ENCODE peak calls at places on chromosomes 11 and 22, in nine cellular contexts. Z is A673, F is B cell, S is GM23338, U is ovary, W is HFF-Myc, X is RWPE1, O is fibroblast of villous mesenchyme, P is keratinocyte. Y is an unnamed sample.

GRCh38 chr11:62852523-62853188 is 13.3 kb upstream of the WDR74 start:
- DNase-seq in O (no peak), S (no peak), W (no peak), Z (no peak), P (no peak), U (no peak), F (no peak), X (no peak), Y (no peak)

GRCh38 chr11:45472713-45473317 is 186.7 kb upstream of the SYT13 start:
- DNase-seq in F (no peak), X (no peak), U (no peak), O (no peak), W (no peak), S (no peak), P (no peak), Z (no peak), Y (no peak)

GRCh38 chr11:45713573-45713972 is 48.2 kb upstream of the CHST1 start:
- DNase-seq in S (no peak), O (no peak), F (no peak), Z (no peak), U (no peak), P (no peak), W (no peak), X (peak), Y (no peak)

GRCh38 chr11:44521148-44521547 is 44.3 kb upstream of the CD82 start:
- DNase-seq in U (no peak), O (no peak), Z (no peak), P (no peak), X (no peak), S (no peak), W (no peak), F (no peak), Y (no peak)

GRCh38 chr11:19093976-19094375 is 23.0 kb upstream of the ZDHHC13 start:
- DNase-seq in X (peak), W (no peak), S (no peak), Z (no peak), F (no peak), U (no peak), O (peak), P (no peak), Y (no peak)

GRCh38 chr11:117985953-117986887 is at the start of gene IL10RA:
- DNase-seq in W (no peak), S (peak), U (peak), O (peak), P (no peak), F (peak), Z (peak), X (peak), Y (peak)

GRCh38 chr11:36455658-36456111 is 54.4 kb downstream of the TRAF6 start:
- DNase-seq in P (peak), W (peak), U (peak), Z (peak), F (no peak), X (peak), O (peak), S (peak), Y (no peak)

GRCh38 chr11:111922803-111923202 is 4.1 kb downstream of the C11orf52 start:
- DNase-seq in X (no peak), Z (peak), O (peak), F (no peak), P (no peak), U (no peak), W (no peak), S (no peak), Y (no peak)

GRCh38 chr22:37472418-37473006 is 13.7 kb downstream of the MFNG start:
- DNase-seq in X (peak), S (peak), F (peak), W (no peak), Z (peak), P (no peak), O (peak), U (no peak), Y (peak)

GRCh38 chr11:12271241-12271640 is 106.1 kb upstream of the PARVA start:
- DNase-seq in W (no peak), F (no peak), U (no peak), O (no peak), Z (no peak), S (no peak), X (no peak), P (no peak), Y (no peak)

GRCh38 chr11:65003282-65003681 is 6.5 kb upstream of the BATF2 start:
- DNase-seq in F (no peak), X (no peak), S (no peak), P (no peak), W (no peak), O (peak), Z (no peak), U (no peak), Y (no peak)

GRCh38 chr11:24239016-24239720 is 257.7 kb upstream of the LUZP2 start:
- DNase-seq in O (peak), F (no peak), U (no peak), W (no peak), X (peak), S (no peak), P (no peak), Z (no peak), Y (no peak)

GRCh38 chr11:85318573-85318972 is 308.6 kb downstream of the DLG2 start:
- DNase-seq in S (no peak), U (no peak), W (no peak), O (no peak), Z (no peak), X (no peak), P (no peak), F (no peak), Y (no peak)

GRCh38 chr22:19576460-19577421 is 52.5 kb upstream of the CLDN5 start:
- DNase-seq in W (no peak), U (no peak), S (peak), X (no peak), P (no peak), Z (peak), O (peak), F (no peak), Y (peak)

GRCh38 chr11:124876818-124877630 is 11.8 kb downstream of the ROBO3 start:
- DNase-seq in Z (no peak), X (no peak), S (peak), O (no peak), F (no peak), P (no peak), W (no peak), U (peak), Y (no peak)

GRCh38 chr11:114956565-114956964 is 278.2 kb downstream of the NXPE2 start:
- DNase-seq in Z (no peak), U (no peak), O (no peak), X (no peak), F (no peak), W (no peak), S (no peak), P (no peak), Y (no peak)

DNA sequence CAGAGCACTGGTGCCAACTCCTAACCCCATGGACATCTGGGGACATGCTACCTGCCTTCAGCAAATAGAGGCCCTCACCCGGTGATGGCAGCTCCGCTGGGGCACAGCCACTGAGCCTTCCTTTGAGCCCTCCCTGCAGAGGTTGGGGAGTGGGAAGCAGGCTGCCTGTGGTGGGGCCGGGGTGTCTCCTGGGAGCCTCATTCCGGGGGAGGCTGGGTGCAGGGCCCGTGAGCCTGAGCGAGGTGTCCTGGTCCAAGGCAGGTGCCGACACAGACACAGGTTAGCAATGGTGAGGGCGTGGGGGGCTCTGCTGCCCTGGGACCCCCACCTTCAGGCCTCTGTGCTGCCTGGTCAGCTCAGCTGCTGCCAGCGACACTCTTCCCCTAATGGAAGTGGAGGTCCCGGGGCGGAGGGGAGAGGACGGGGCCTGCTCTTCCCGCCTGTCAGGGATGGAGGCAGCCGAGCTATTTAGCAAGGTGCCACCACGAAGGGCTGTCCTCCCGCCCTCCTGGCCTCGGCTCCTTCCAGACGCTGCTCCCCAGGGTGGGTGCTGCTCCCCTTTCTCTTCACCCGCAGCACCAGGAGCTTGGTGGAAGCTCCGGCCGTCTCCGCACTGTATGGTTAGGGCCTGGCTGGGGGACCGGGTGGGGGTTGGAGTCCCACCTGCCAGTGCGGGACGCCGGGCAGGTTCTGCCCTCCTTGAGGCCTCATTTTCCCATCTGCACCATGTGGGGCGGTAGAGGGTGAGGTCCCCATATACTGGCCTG is 11.2 kb downstream of the TSPAN4 start:
- DNase-seq in U (no peak), W (no peak), F (no peak), P (no peak), O (no peak), X (no peak), S (peak), Z (no peak), Y (no peak)
- TF ChIP-seq CTCF in U (no peak), W (no peak), F (no peak), P (no peak), O (no peak), X (no peak), S (no peak), Z (no peak), Y (no peak)

GRCh38 chr22:25403752-25404471 is 160.6 kb upstream of the GRK3 start:
- DNase-seq in Z (peak), U (no peak), S (peak), F (peak), W (no peak), X (peak), O (peak), P (no peak), Y (no peak)
- TF ChIP-seq CTCF in Z (no peak), U (no peak), S (no peak), F (no peak), W (no peak), X (no peak), O (peak), P (no peak), Y (no peak)

DNA sequence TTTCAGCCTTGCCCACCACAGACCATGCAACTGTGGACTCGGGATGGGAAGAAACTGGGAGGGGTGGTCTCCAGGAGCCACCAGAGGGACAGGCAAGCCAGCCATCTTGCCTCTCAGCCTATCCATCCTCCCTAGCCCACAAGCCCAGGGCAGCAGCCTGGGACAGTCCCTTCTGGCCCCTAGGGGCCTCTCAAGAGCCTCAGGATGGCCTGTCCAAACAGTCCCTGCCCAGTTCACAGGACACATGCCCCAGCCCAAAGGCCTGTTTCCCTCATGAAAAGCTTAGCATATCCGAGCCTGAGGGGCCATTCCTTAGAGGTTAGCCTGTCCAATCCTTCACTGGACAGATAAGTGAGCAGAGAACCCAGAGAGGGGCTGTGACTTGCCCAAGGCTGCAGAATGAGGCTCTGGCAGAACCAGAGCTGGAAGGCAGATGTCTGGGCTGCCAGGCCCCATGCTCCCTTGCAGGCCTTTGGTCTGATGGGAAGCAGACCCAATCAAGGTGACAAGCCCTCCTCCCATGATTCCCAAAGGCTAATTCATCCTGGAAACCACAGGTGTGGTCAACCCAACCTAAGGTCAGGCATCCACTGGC is 28.2 kb downstream of the LRRC10B start:
- DNase-seq in Z (no peak), W (no peak), X (no peak), S (no peak), O (no peak), P (no peak), U (no peak), F (no peak), Y (no peak)
- TF ChIP-seq CTCF in Z (no peak), W (no peak), X (no peak), S (no peak), O (no peak), P (no peak), U (no peak), F (no peak), Y (no peak)

GRCh38 chr11:100855466-100856067 is 168.5 kb downstream of the ARHGAP42 start:
- DNase-seq in U (no peak), Z (peak), X (peak), W (no peak), S (peak), F (peak), P (no peak), O (peak), Y (no peak)
- TF ChIP-seq CTCF in U (peak), Z (peak), X (peak), W (peak), S (peak), F (peak), P (peak), O (peak), Y (peak)

DNA sequence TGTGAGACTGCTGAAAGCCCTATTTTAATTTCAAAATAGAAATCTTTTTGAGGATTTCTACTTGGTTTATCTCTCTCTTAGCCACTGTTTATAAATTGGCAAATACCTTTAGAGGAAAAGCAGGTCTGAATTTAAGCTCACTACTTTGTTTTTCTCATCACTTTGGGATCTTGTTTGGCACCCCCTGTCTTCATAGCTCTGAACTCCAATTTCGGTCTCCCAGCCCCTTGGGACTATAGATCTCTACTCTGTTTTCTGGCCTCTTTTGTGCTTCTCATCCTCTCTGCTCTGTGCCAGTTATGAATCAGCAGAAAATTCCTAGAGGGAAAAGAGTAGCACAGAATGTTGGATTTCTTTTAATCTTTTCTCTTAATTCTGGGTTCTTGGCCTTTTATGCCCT is 118.3 kb downstream of the CYP2R1 start:
- DNase-seq in X (no peak), F (peak), W (no peak), P (no peak), Z (peak), U (no peak), O (peak), S (peak), Y (no peak)
- TF ChIP-seq CTCF in X (no peak), F (peak), W (peak), P (no peak), Z (peak), U (no peak), O (peak), S (peak), Y (peak)

GRCh38 chr11:58787903-58788302 is 56.2 kb upstream of the GLYAT start:
- DNase-seq in P (peak), Z (no peak), W (no peak), X (peak), U (no peak), O (no peak), S (no peak), F (no peak), Y (no peak)

GRCh38 chr11:58782066-58782465 is 50.3 kb upstream of the GLYAT start:
- DNase-seq in S (no peak), Z (no peak), W (no peak), X (no peak), O (no peak), U (no peak), F (no peak), P (no peak), Y (no peak)

GRCh38 chr11:58788355-58789023 is 56.0 kb downstream of the GLYATL2 start:
- DNase-seq in O (peak), P (peak), Z (peak), U (no peak), S (peak), X (peak), W (peak), F (peak), Y (peak)

GRCh38 chr11:58786693-58787092 is 55.0 kb upstream of the GLYAT start:
- DNase-seq in F (no peak), W (no peak), U (no peak), S (no peak), X (no peak), P (no peak), O (no peak), Z (no peak), Y (no peak)

GRCh38 chr11:58784995-58785394 is 53.3 kb upstream of the GLYAT start:
- DNase-seq in P (no peak), Z (no peak), O (no peak), U (no peak), F (no peak), X (no peak), S (peak), W (no peak), Y (no peak)
- TF ChIP-seq CTCF in P (no peak), Z (peak), O (no peak), U (no peak), F (no peak), X (no peak), S (peak), W (peak), Y (no peak)

DNA sequence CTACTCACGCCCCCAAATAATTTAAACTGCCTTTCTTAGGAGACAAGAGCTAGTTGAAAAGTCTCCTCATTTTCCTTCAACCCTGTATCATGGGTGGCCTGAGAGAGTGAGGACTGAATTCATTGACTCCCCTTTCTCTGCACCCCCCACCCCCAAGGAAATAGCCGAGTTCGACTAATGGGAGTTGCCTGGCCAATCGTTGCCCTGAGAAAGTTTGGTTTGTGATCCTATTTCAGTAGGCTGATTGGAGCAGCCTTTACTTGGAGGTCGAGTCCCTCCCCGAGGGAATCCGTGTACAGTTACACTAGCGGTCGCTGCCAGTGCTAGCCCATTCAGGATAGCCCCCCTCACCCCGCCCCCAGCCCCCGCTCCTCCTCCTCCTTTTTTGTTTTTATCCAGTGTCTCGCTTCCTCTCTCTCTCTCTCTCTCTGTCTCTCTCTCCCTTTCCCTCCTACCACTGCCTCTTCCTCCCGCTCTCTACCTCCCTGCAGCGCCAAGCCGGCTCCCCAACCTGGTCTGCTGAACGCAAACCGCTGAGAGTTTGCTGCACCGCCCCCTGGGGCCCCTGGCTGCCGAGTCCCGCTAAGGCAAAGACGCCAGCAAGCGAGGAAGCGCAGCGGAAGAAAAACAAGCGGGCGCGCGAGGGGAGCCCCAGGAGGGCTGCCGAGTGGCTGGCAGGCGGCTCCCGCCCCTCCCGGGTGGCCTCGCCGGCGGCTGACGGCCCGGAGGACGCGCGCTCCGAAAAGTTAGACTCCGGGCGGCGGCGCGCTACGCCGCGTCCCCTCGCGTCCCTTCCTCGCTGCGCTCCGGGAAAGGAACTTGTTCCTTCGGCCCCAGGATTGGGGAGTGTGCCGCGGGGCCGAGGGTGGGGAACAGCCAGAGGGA is at the start of gene GRAMD1B:
- DNase-seq in X (peak), O (peak), U (peak), F (peak), Z (peak), W (no peak), P (no peak), S (peak), Y (peak)
- TF ChIP-seq CTCF in X (no peak), O (no peak), U (no peak), F (no peak), Z (peak), W (no peak), P (no peak), S (no peak), Y (no peak)

GRCh38 chr11:119607726-119608125 is 121.3 kb downstream of the NECTIN1 start:
- DNase-seq in S (no peak), W (no peak), Z (no peak), U (no peak), O (no peak), F (no peak), P (no peak), X (no peak), Y (no peak)
- TF ChIP-seq CTCF in S (no peak), W (no peak), Z (no peak), U (no peak), O (no peak), F (no peak), P (no peak), X (no peak), Y (no peak)

GRCh38 chr11:123653997-123654565 is 343 bp downstream of the SCN3B start:
- DNase-seq in S (peak), X (peak), U (peak), W (no peak), P (no peak), O (peak), F (peak), Z (peak), Y (peak)

GRCh38 chr11:123654566-123655081 is at the start of gene SCN3B:
- DNase-seq in F (no peak), S (peak), Z (peak), U (peak), O (peak), P (peak), W (peak), X (peak), Y (peak)

GRCh38 chr11:123659311-123659710 is 4.9 kb upstream of the SCN3B start:
- DNase-seq in O (no peak), W (no peak), P (no peak), F (no peak), Z (no peak), U (no peak), X (no peak), S (no peak), Y (no peak)

GRCh38 chr11:123650901-123651300 is 3.5 kb downstream of the SCN3B start:
- DNase-seq in U (no peak), O (no peak), Z (no peak), F (no peak), W (no peak), X (no peak), S (no peak), P (no peak), Y (no peak)

GRCh38 chr11:123653405-123653996 is 923 bp downstream of the SCN3B start:
- DNase-seq in U (no peak), Z (peak), W (no peak), S (no peak), X (no peak), O (no peak), F (no peak), P (no peak), Y (peak)
- TF ChIP-seq CTCF in U (no peak), Z (peak), W (peak), S (peak), X (no peak), O (no peak), F (no peak), P (no peak), Y (peak)

DNA sequence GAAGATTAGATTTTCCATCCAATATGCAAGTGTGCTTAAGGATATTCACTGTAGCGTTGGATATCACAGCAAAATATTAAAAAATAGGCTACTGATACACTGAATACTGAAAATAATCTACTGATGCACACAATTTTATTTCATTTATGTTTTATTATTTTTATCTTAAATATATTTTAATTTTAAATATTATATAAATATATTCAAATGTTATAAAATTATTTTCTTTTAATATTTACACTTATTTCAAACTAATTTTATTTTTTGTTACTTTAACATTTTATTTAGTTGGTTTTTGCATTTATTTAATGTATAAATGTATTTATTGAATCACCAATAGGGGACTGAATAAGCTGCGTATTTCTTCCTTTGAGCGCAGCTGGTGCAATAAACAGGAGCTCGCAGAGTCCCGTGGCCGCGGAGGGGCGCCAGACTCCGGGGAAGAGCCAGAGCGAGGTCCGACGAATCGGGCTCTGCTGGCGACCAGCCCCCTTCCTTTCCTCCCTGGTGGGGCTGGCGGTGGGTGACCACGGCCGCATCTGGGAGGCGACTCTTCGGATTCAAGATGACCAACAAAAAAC is 12.2 kb downstream of the MMP3 start:
- DNase-seq in W (peak), F (no peak), X (no peak), U (no peak), Z (no peak), S (peak), P (no peak), O (peak), Y (peak)
- TF ChIP-seq CTCF in W (peak), F (no peak), X (peak), U (no peak), Z (no peak), S (peak), P (peak), O (peak), Y (no peak)